ENCODE peak calls at places on chromosomes 5 and 9, in seven cellular contexts. D is heart right ventricle; X is pancreas; L is CD8-positive, alpha-beta T cell; J is adrenal gland; N is H9; E is tibial artery. F is an unnamed sample.
A peak's percentile ranks its signal among the peaks of the same experiment; 100 is the strongest.

GRCh38 chr9:111975709-111976108 is 79.1 kb downstream of the UGCG start:
- DNase-seq in D (no peak), X (peak; percentile 81), L (no peak), J (peak; percentile 64), N (peak; percentile 63), E (no peak), F (no peak)

GRCh38 chr5:148425808-148426207 is 42.0 kb downstream of the FBXO38 start:
- DNase-seq in D (no peak), X (no peak), L (no peak), J (no peak), N (no peak), E (no peak), F (no peak)

GRCh38 chr9:137488330-137488653 is 29.2 kb upstream of the NSMF start:
- DNase-seq in D (no peak), X (peak; percentile 90), L (no peak), J (no peak), N (no peak), E (no peak), F (no peak)

GRCh38 chr5:143337946-143338345 is 65.5 kb downstream of the NR3C1 start:
- DNase-seq in D (no peak), X (no peak), L (no peak), J (no peak), N (no peak), E (no peak), F (no peak)

GRCh38 chr9:79080536-79080935 is 491.2 kb upstream of the TLE4 start:
- DNase-seq in D (no peak), X (no peak), L (no peak), J (no peak), N (no peak), E (no peak), F (no peak)

GRCh38 chr5:175092691-175093090 is 351.3 kb downstream of the DRD1 start:
- DNase-seq in D (no peak), X (no peak), L (no peak), J (no peak), N (no peak), E (no peak), F (no peak)

GRCh38 chr9:98477884-98478283 is 222.4 kb upstream of the TBC1D2 start:
- DNase-seq in D (peak; percentile 24), X (no peak), L (no peak), J (no peak), N (no peak), E (no peak), F (no peak)

GRCh38 chr9:35510745-35511428 is 21.0 kb downstream of the RUSC2 start:
- DNase-seq in D (peak; percentile 93), X (peak; percentile 42), L (no peak), J (peak; percentile 75), N (no peak), E (peak; percentile 84), F (no peak)

GRCh38 chr9:127175764-127176163 is 53.3 kb upstream of the ANGPTL2 start:
- DNase-seq in D (no peak), X (no peak), L (no peak), J (no peak), N (no peak), E (no peak), F (no peak)

GRCh38 chr9:16509946-16510504 is 360.4 kb downstream of the BNC2 start:
- DNase-seq in D (no peak), X (no peak), L (no peak), J (peak; percentile 45), N (no peak), E (no peak), F (no peak)

GRCh38 chr5:134003957-134004625 is 684 bp downstream of the VDAC1 start:
- DNase-seq in D (peak; percentile 57), X (peak; percentile 66), L (no peak), J (peak; percentile 65), N (no peak), E (peak; percentile 55), F (peak; percentile 32)

GRCh38 chr9:111356567-111357244 is 26.7 kb upstream of the OR2K2 start:
- DNase-seq in D (no peak), X (no peak), L (no peak), J (peak; percentile 32), N (no peak), E (no peak), F (no peak)

GRCh38 chr9:100473271-100474081 is 527 bp downstream of the TMEFF1 start:
- DNase-seq in D (no peak), X (peak; percentile 30), L (no peak), J (peak; percentile 24), N (peak; percentile 52), E (peak; percentile 23), F (peak; percentile 64)

GRCh38 chr5:125412051-125412560 is 665.7 kb upstream of the ZNF608 start:
- DNase-seq in D (no peak), X (no peak), L (no peak), J (peak; percentile 21), N (peak; percentile 70), E (no peak), F (no peak)

GRCh38 chr5:109956884-109957283 is 267.2 kb downstream of the MAN2A1 start:
- DNase-seq in D (no peak), X (no peak), L (no peak), J (no peak), N (no peak), E (no peak), F (no peak)

GRCh38 chr5:160047362-160047761 is 38.4 kb downstream of the TTC1 start:
- DNase-seq in D (no peak), X (no peak), L (no peak), J (no peak), N (no peak), E (no peak), F (no peak)

GRCh38 chr5:149418910-149419531 is 39.9 kb upstream of the IL17B start:
- DNase-seq in D (no peak), X (no peak), L (no peak), J (no peak), N (no peak), E (no peak), F (no peak)

GRCh38 chr5:178378527-178379484 is 146.2 kb upstream of the PHYKPL start:
- DNase-seq in D (no peak), X (no peak), L (no peak), J (no peak), N (no peak), E (no peak), F (no peak)

GRCh38 chr9:37676411-37676830 is 25.7 kb downstream of the FRMPD1 start:
- DNase-seq in D (no peak), X (no peak), L (no peak), J (no peak), N (no peak), E (no peak), F (no peak)

GRCh38 chr9:88533951-88534455 is 975 bp upstream of the NXNL2 start:
- DNase-seq in D (no peak), X (no peak), L (no peak), J (peak; percentile 26), N (peak; percentile 68), E (peak; percentile 27), F (peak; percentile 22)

GRCh38 chr9:22049411-22049810 is 40.3 kb upstream of the CDKN2B start:
- DNase-seq in D (no peak), X (no peak), L (no peak), J (no peak), N (no peak), E (no peak), F (no peak)

GRCh38 chr5:119439140-119439625 is 13.1 kb upstream of the HSD17B4 start:
- DNase-seq in D (no peak), X (peak; percentile 46), L (no peak), J (no peak), N (no peak), E (no peak), F (peak; percentile 60)

GRCh38 chr9:111736714-111737113 is 58.0 kb downstream of the SHOC1 start:
- DNase-seq in D (no peak), X (no peak), L (no peak), J (no peak), N (no peak), E (no peak), F (no peak)

GRCh38 chr9:36609306-36609705 is 36.6 kb downstream of the MELK start:
- DNase-seq in D (no peak), X (no peak), L (no peak), J (no peak), N (no peak), E (no peak), F (no peak)
- H3K4me1 ChIP-seq in D (no peaks in the 10 kb centered on the region), X (no peaks in the 10 kb centered on the region), L (no peaks in the 10 kb centered on the region), J (no peaks in the 10 kb centered on the region), N (no peaks in the 10 kb centered on the region), E (no peaks in the 10 kb centered on the region), F (no peaks in the 10 kb centered on the region)

DNA sequence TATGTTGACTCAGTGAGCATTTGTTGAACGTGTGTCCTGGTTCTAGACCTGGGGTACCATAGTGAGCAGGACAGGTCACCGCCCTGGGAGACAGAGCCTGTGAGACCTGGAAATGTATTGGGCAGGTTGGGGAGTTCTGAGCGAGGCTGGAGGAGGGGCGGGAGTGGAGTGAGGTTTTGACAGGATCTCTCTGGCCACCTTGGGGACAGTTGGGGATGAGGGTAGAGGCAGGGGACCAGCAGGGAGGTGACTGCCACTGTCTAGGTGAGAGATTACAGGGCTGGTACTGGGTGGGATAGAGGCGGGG is 7.4 kb downstream of the WNK2 start:
- DNase-seq in D (no peak), X (no peak), L (no peak), J (no peak), N (no peak), E (no peak), F (no peak)
- H3K27me3 ChIP-seq in D (no peaks in the 10 kb centered on the region), X (no peaks in the 10 kb centered on the region), L (no peaks in the 10 kb centered on the region), J (no peaks in the 10 kb centered on the region), N (no peaks in the 10 kb centered on the region), E (no peaks in the 10 kb centered on the region), F (no peaks in the 10 kb centered on the region)

DNA sequence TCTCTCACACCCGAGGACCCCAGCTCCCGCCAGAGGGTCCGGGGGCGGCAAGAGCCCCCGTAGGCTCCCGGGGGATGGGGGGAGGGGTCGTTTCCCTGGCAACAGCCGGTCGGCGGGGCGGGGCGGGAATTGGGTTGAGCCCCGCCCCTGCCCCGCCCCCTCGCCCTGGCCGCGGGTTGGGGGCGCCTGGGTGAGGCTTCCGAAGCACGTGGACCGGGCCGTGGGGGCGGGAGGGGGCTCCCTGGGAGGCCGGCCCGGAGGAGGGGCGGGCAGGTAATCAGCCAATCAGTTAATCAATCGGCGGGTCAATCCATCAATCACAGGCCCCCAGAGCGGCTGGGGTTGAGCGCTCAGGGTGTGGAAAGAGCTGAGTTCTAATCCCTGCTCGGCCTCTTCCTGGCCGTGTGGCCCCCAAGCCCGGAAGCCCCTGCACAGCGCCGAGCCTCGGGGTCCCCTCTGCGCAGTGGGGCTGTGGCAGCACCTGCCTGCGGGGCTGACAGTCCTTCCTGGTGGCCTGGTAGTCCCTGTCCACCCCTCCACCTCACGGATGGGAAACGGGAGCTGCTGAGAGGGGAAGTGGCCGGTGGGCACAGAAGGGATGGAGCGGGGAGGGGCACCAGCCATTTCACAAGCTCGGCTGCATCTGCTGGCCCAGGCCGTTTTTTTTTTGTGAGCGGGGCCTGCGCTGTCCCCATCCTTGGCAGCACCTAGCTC is 174.3 kb upstream of the IER5L start:
- DNase-seq in D (no peak), X (no peak), L (no peak), J (no peak), N (peak; percentile 92), E (no peak), F (peak; percentile 17)
- H3K4me1 ChIP-seq in D (peaks cover 12% of the 10 kb centered on the region), X (no peaks in the 10 kb centered on the region), L (peaks cover 11% of the 10 kb centered on the region), J (peaks cover 16% of the 10 kb centered on the region), N (no peaks in the 10 kb centered on the region), E (peaks cover 24% of the 10 kb centered on the region), F (peaks cover 13% of the 10 kb centered on the region)

DNA sequence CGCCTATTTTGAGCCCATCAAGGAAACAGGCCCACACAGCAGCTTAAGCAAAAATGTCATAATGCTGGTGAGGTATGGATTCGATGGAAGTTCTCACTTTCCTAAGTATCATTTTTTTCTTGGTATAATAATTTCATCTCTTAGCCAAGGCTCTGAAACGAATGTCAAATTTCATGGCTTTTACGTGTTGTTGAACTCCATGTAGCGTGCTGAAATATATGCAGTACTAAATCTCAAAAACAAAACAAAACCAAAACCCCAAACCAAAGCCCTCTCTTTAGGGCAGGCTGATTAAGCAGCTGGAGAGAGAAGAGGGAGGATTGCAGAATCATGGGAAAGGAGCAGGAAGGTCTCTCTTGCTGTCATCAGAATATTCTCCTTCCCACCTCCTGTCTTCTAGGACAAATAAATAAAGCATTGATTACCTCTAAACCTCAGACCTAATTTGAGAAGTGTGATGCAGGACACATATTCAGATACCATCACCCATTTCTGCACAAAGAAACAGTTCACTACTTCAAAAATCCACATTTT is 58.3 kb downstream of the TMEM174 start:
- DNase-seq in D (no peak), X (no peak), L (no peak), J (no peak), N (no peak), E (no peak), F (no peak)
- H3K27me3 ChIP-seq in D (peaks cover 98% of the 10 kb centered on the region), X (no peaks in the 10 kb centered on the region), L (peaks cover 37% of the 10 kb centered on the region), J (peaks cover 46% of the 10 kb centered on the region), N (peaks cover 70% of the 10 kb centered on the region), E (peaks cover 56% of the 10 kb centered on the region), F (no peaks in the 10 kb centered on the region)